ENCODE peak calls at places on chromosome 7, in four cellular contexts. One of them, this sample, is unnamed.

GRCh38 chr7:19351756-19352155 is 206.5 kb upstream of the FERD3L start:
- DNase-seq in tibial nerve: no peak
- DNase-seq in small intestine: no peak
- DNase-seq in Peyer's patch: no peak
- DNase-seq in this sample: no peak

GRCh38 chr7:33669251-33669670 is 236.1 kb upstream of the BMPER start:
- DNase-seq in tibial nerve: no peak
- DNase-seq in small intestine: no peak
- DNase-seq in Peyer's patch: no peak
- DNase-seq in this sample: no peak

GRCh38 chr7:129561677-129562424 is 49.7 kb upstream of the NRF1 start:
- DNase-seq in tibial nerve: no peak
- DNase-seq in small intestine: no peak
- DNase-seq in Peyer's patch: no peak
- DNase-seq in this sample: no peak

GRCh38 chr7:155269766-155270585 is 27.7 kb upstream of the INSIG1 start:
- DNase-seq in tibial nerve: no peak
- DNase-seq in small intestine: peak; percentile 30
- DNase-seq in Peyer's patch: no peak
- DNase-seq in this sample: no peak

GRCh38 chr7:27182285-27182827 is 2.7 kb downstream of the HOXA11 start:
- DNase-seq in tibial nerve: no peak
- DNase-seq in small intestine: no peak
- DNase-seq in Peyer's patch: no peak
- DNase-seq in this sample: peak; percentile 74

GRCh38 chr7:132275384-132275783 is 300.9 kb downstream of the PLXNA4 start:
- DNase-seq in tibial nerve: no peak
- DNase-seq in small intestine: no peak
- DNase-seq in Peyer's patch: no peak
- DNase-seq in this sample: no peak

GRCh38 chr7:91517408-91517807 is 253.2 kb downstream of the FZD1 start:
- DNase-seq in tibial nerve: no peak
- DNase-seq in small intestine: no peak
- DNase-seq in Peyer's patch: no peak
- DNase-seq in this sample: no peak

GRCh38 chr7:151058766-151059361 is 525 bp upstream of the SLC4A2 start:
- DNase-seq in tibial nerve: no peak
- DNase-seq in small intestine: peak; percentile 36
- DNase-seq in Peyer's patch: no peak
- DNase-seq in this sample: no peak

GRCh38 chr7:31687024-31687423 is at the start of gene PPP1R17:
- DNase-seq in tibial nerve: no peak
- DNase-seq in small intestine: no peak
- DNase-seq in Peyer's patch: no peak
- DNase-seq in this sample: no peak

GRCh38 chr7:93373537-93373936 is 141.4 kb downstream of the VPS50 start:
- DNase-seq in tibial nerve: no peak
- DNase-seq in small intestine: no peak
- DNase-seq in Peyer's patch: no peak
- DNase-seq in this sample: no peak

GRCh38 chr7:158531661-158532060 is 56.0 kb downstream of the PTPRN2 start:
- DNase-seq in tibial nerve: no peak
- DNase-seq in small intestine: no peak
- DNase-seq in Peyer's patch: no peak
- DNase-seq in this sample: no peak

GRCh38 chr7:1709900-1710299 is 39.8 kb downstream of the ELFN1 start:
- DNase-seq in tibial nerve: no peak
- DNase-seq in small intestine: no peak
- DNase-seq in Peyer's patch: no peak
- DNase-seq in this sample: no peak

GRCh38 chr7:150356265-150356897 is 12.2 kb upstream of the REPIN1 start:
- DNase-seq in tibial nerve: no peak
- DNase-seq in small intestine: no peak
- DNase-seq in Peyer's patch: no peak
- DNase-seq in this sample: peak; percentile 46

GRCh38 chr7:77331938-77332695 is 84.0 kb downstream of the GSAP start:
- DNase-seq in tibial nerve: no peak
- DNase-seq in small intestine: peak; percentile 79
- DNase-seq in Peyer's patch: peak; percentile 63
- DNase-seq in this sample: peak; percentile 84

GRCh38 chr7:152899004-152899403 is 139.5 kb downstream of the ACTR3B start:
- DNase-seq in tibial nerve: no peak
- DNase-seq in small intestine: no peak
- DNase-seq in Peyer's patch: no peak
- DNase-seq in this sample: no peak

GRCh38 chr7:18541189-18541870 is 45.8 kb downstream of the HDAC9 start:
- DNase-seq in tibial nerve: no peak
- DNase-seq in small intestine: no peak
- DNase-seq in Peyer's patch: no peak
- DNase-seq in this sample: peak; percentile 64

GRCh38 chr7:156001496-156002260 is 189.4 kb upstream of the SHH start:
- DNase-seq in tibial nerve: no peak
- DNase-seq in small intestine: no peak
- DNase-seq in Peyer's patch: no peak
- DNase-seq in this sample: no peak

GRCh38 chr7:140260767-140261486 is 84.1 kb upstream of the KDM7A start:
- DNase-seq in tibial nerve: no peak
- DNase-seq in small intestine: no peak
- DNase-seq in Peyer's patch: no peak
- DNase-seq in this sample: peak; percentile 26

GRCh38 chr7:74575083-74575803 is 82.3 kb upstream of the GTF2I start:
- DNase-seq in tibial nerve: no peak
- DNase-seq in small intestine: peak; percentile 81
- DNase-seq in Peyer's patch: no peak
- DNase-seq in this sample: no peak

GRCh38 chr7:157975401-157976372 is 611.9 kb downstream of the PTPRN2 start:
- DNase-seq in tibial nerve: no peak
- DNase-seq in small intestine: no peak
- DNase-seq in Peyer's patch: no peak
- DNase-seq in this sample: no peak

GRCh38 chr7:142263598-142264380 is 5.9 kb upstream of the PRSS58 start:
- DNase-seq in tibial nerve: no peak
- DNase-seq in small intestine: no peak
- DNase-seq in Peyer's patch: no peak
- DNase-seq in this sample: no peak

GRCh38 chr7:6559896-6560295 is 8.6 kb upstream of the GRID2IP start:
- DNase-seq in tibial nerve: no peak
- DNase-seq in small intestine: no peak
- DNase-seq in Peyer's patch: no peak
- DNase-seq in this sample: no peak

GRCh38 chr7:114086906-114087651 is 168.3 kb upstream of the PPP1R3A start:
- DNase-seq in tibial nerve: no peak
- DNase-seq in small intestine: peak; percentile 70
- DNase-seq in Peyer's patch: no peak
- DNase-seq in this sample: peak; percentile 69
- H3K27me3 ChIP-seq in tibial nerve: peaks cover 42% of the 10 kb centered on the region
- H3K27me3 ChIP-seq in small intestine: peaks cover 6% of the 10 kb centered on the region
- H3K27me3 ChIP-seq in Peyer's patch: no peaks in the 10 kb centered on the region
- H3K27me3 ChIP-seq in this sample: no peaks in the 10 kb centered on the region

GRCh38 chr7:20776214-20776875 is 10.3 kb downstream of the SP8 start:
- DNase-seq in tibial nerve: no peak
- DNase-seq in small intestine: no peak
- DNase-seq in Peyer's patch: no peak
- DNase-seq in this sample: no peak
- H3K27me3 ChIP-seq in tibial nerve: peaks cover 96% of the 10 kb centered on the region
- H3K27me3 ChIP-seq in small intestine: peaks cover 29% of the 10 kb centered on the region
- H3K27me3 ChIP-seq in Peyer's patch: no peaks in the 10 kb centered on the region
- H3K27me3 ChIP-seq in this sample: peaks cover 90% of the 10 kb centered on the region

DNA sequence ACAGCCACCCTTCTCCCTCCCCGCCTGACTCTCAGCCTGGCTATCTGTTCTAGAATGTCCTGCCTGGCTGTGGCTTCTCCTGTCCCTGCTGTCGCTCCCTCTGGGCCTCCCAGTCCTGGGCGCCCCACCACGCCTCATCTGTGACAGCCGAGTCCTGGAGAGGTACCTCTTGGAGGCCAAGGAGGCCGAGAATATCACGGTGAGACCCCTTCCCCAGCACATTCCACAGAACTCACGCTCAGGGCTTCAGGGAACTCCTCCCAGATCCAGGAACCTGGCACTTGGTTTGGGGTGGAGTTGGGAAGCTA is 1.2 kb downstream of the EPO start:
- DNase-seq in tibial nerve: no peak
- DNase-seq in small intestine: no peak
- DNase-seq in Peyer's patch: no peak
- DNase-seq in this sample: no peak
- H3K27me3 ChIP-seq in tibial nerve: peaks cover 44% of the 10 kb centered on the region
- H3K27me3 ChIP-seq in small intestine: peaks cover 23% of the 10 kb centered on the region
- H3K27me3 ChIP-seq in Peyer's patch: no peaks in the 10 kb centered on the region
- H3K27me3 ChIP-seq in this sample: peaks cover 27% of the 10 kb centered on the region

GRCh38 chr7:25859412-25859704 is 292.6 kb upstream of the NFE2L3 start:
- DNase-seq in tibial nerve: no peak
- DNase-seq in small intestine: no peak
- DNase-seq in Peyer's patch: no peak
- DNase-seq in this sample: no peak
- H3K27me3 ChIP-seq in tibial nerve: peaks cover 100% of the 10 kb centered on the region
- H3K27me3 ChIP-seq in small intestine: peaks cover 58% of the 10 kb centered on the region
- H3K27me3 ChIP-seq in Peyer's patch: no peaks in the 10 kb centered on the region
- H3K27me3 ChIP-seq in this sample: peaks cover 19% of the 10 kb centered on the region

GRCh38 chr7:3564231-3564630 is 263.2 kb downstream of the SDK1 start:
- DNase-seq in tibial nerve: no peak
- DNase-seq in small intestine: no peak
- DNase-seq in Peyer's patch: no peak
- DNase-seq in this sample: no peak

GRCh38 chr7:3560495-3560894 is 259.4 kb downstream of the SDK1 start:
- DNase-seq in tibial nerve: no peak
- DNase-seq in small intestine: no peak
- DNase-seq in Peyer's patch: no peak
- DNase-seq in this sample: no peak

GRCh38 chr7:3561908-3562307 is 260.9 kb downstream of the SDK1 start:
- DNase-seq in tibial nerve: no peak
- DNase-seq in small intestine: peak; percentile 31
- DNase-seq in Peyer's patch: no peak
- DNase-seq in this sample: no peak

GRCh38 chr7:3559178-3559765 is 258.2 kb downstream of the SDK1 start:
- DNase-seq in tibial nerve: no peak
- DNase-seq in small intestine: peak; percentile 18
- DNase-seq in Peyer's patch: no peak
- DNase-seq in this sample: no peak

DNA sequence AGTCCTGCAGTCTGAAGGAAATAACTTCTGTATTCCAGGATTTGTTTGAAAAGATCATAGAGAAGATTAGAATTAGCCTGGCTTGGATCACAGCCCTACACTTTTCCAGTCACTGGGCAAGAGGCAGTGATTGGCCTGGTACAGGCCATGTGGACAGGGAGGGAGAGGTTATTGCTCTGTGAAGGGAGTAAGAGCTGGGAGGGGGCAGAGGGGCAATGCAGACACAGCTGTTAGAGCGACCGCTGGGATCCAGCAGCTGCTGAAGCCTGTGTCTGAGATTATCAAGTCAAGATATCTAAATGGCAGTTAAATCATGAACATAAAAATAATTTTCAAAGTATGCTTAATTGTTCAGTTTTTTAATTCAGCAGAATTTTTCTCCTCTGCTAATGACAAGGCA is 257.4 kb downstream of the SDK1 start:
- DNase-seq in tibial nerve: no peak
- DNase-seq in small intestine: no peak
- DNase-seq in Peyer's patch: no peak
- DNase-seq in this sample: no peak
- H3K27me3 ChIP-seq in tibial nerve: no peaks in the 10 kb centered on the region
- H3K27me3 ChIP-seq in small intestine: no peaks in the 10 kb centered on the region
- H3K27me3 ChIP-seq in Peyer's patch: no peaks in the 10 kb centered on the region
- H3K27me3 ChIP-seq in this sample: no peaks in the 10 kb centered on the region

DNA sequence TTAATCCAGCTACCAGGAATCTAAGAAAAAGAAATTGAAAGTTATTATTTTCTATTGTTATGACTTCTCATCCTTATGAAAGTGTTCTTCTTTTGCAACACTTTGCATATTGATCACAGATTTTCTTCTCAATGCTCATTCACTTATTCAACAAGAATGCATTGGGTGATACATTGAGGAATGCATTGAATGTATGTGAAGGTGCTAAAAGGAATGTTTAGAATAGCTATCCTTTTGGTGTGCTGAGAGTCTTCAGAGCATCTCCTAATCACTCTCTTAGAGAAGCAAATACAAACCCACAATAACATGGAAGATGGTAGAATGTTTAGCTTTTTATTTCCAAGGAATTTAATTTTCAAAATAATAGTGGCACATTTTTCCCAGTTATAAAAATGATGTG is 122.1 kb upstream of the KMT2E start:
- DNase-seq in tibial nerve: no peak
- DNase-seq in small intestine: no peak
- DNase-seq in Peyer's patch: no peak
- DNase-seq in this sample: no peak
- H3K27me3 ChIP-seq in tibial nerve: no peaks in the 10 kb centered on the region
- H3K27me3 ChIP-seq in small intestine: no peaks in the 10 kb centered on the region
- H3K27me3 ChIP-seq in Peyer's patch: no peaks in the 10 kb centered on the region
- H3K27me3 ChIP-seq in this sample: no peaks in the 10 kb centered on the region

GRCh38 chr7:30678805-30679204 is 3.5 kb downstream of the CRHR2 start:
- DNase-seq in tibial nerve: no peak
- DNase-seq in small intestine: no peak
- DNase-seq in Peyer's patch: no peak
- DNase-seq in this sample: no peak
- H3K27me3 ChIP-seq in tibial nerve: peaks cover 75% of the 10 kb centered on the region
- H3K27me3 ChIP-seq in small intestine: peaks cover 25% of the 10 kb centered on the region
- H3K27me3 ChIP-seq in Peyer's patch: no peaks in the 10 kb centered on the region
- H3K27me3 ChIP-seq in this sample: peaks cover 28% of the 10 kb centered on the region

GRCh38 chr7:45917658-45918057 is 3.4 kb downstream of the IGFBP3 start:
- DNase-seq in tibial nerve: peak; percentile 71
- DNase-seq in small intestine: peak; percentile 56
- DNase-seq in Peyer's patch: peak; percentile 53
- DNase-seq in this sample: peak; percentile 87
- H3K27me3 ChIP-seq in tibial nerve: peaks cover 56% of the 10 kb centered on the region
- H3K27me3 ChIP-seq in small intestine: peaks cover 5% of the 10 kb centered on the region
- H3K27me3 ChIP-seq in Peyer's patch: no peaks in the 10 kb centered on the region
- H3K27me3 ChIP-seq in this sample: peaks cover 38% of the 10 kb centered on the region

This sample was measured in sigmoid colon.